ENCODE peak calls at places on chromosome 19, in eight cellular contexts. I, R, C, K, B, Z, G and J are unnamed samples. For H3K9me3, the result is how much of the 10 kb centered on the place peaks cover.

GRCh38 chr19:38556521-38557174 is 61.1 kb downstream of the MAP4K1 start:
- DNase-seq in I (no peak), R (no peak), C (no peak), K (no peak), B (peak), Z (no peak), G (peak), J (no peak)

GRCh38 chr19:55027472-55028337 is 10.4 kb downstream of the GP6 start:
- DNase-seq in I (no peak), R (no peak), C (no peak), K (no peak), B (no peak), Z (no peak), G (peak), J (no peak)

GRCh38 chr19:38370299-38370698 is 4.1 kb upstream of the PSMD8 start:
- DNase-seq in I (no peak), R (no peak), C (no peak), K (no peak), B (no peak), Z (no peak), G (no peak), J (no peak)

GRCh38 chr19:48636859-48637448 is at the start of gene DBP:
- DNase-seq in I (no peak), R (no peak), C (peak), K (no peak), B (peak), Z (peak), G (peak), J (peak)

GRCh38 chr19:48962849-48963165 is 2.3 kb upstream of the FTL start:
- DNase-seq in I (no peak), R (no peak), C (no peak), K (no peak), B (no peak), Z (peak), G (no peak), J (no peak)

GRCh38 chr19:18339703-18340102 is 695 bp upstream of the PGPEP1 start:
- DNase-seq in I (no peak), R (no peak), C (no peak), K (peak), B (no peak), Z (peak), G (peak), J (no peak)

GRCh38 chr19:12995596-12996541 is 594 bp downstream of the NFIX start:
- DNase-seq in I (no peak), R (no peak), C (no peak), K (no peak), B (no peak), Z (no peak), G (peak), J (no peak)

GRCh38 chr19:3695124-3695733 is 5.0 kb downstream of the PIP5K1C start:
- DNase-seq in I (no peak), R (no peak), C (no peak), K (no peak), B (no peak), Z (peak), G (no peak), J (no peak)

GRCh38 chr19:2726904-2727639 is 5.9 kb upstream of the DIRAS1 start:
- DNase-seq in I (no peak), R (no peak), C (peak), K (no peak), B (no peak), Z (no peak), G (peak), J (no peak)

GRCh38 chr19:34336781-34337271 is 28.2 kb upstream of the GPI start:
- DNase-seq in I (no peak), R (no peak), C (peak), K (peak), B (no peak), Z (no peak), G (peak), J (no peak)

GRCh38 chr19:16869331-16869972 is 19.3 kb upstream of the F2RL3 start:
- DNase-seq in I (no peak), R (no peak), C (no peak), K (no peak), B (peak), Z (no peak), G (no peak), J (no peak)

GRCh38 chr19:47402504-47402903 is 16.8 kb downstream of the MEIS3 start:
- DNase-seq in I (no peak), R (no peak), C (no peak), K (no peak), B (peak), Z (peak), G (no peak), J (no peak)

GRCh38 chr19:14059093-14059480 is 2.8 kb downstream of the PALM3 start:
- DNase-seq in I (peak), R (no peak), C (peak), K (no peak), B (no peak), Z (peak), G (no peak), J (peak)

GRCh38 chr19:34253711-34254551 is 423 bp upstream of the GARRE1 start:
- DNase-seq in I (peak), R (no peak), C (peak), K (no peak), B (peak), Z (peak), G (peak), J (peak)

GRCh38 chr19:44961821-44962220 is 6.6 kb downstream of the CLPTM1 start:
- DNase-seq in I (no peak), R (no peak), C (no peak), K (no peak), B (no peak), Z (no peak), G (no peak), J (no peak)

GRCh38 chr19:33290082-33290815 is 12.1 kb downstream of the CEBPA start:
- DNase-seq in I (no peak), R (no peak), C (no peak), K (no peak), B (peak), Z (no peak), G (no peak), J (no peak)

GRCh38 chr19:13844130-13844631 is 32.8 kb upstream of the NANOS3 start:
- DNase-seq in I (no peak), R (no peak), C (no peak), K (no peak), B (no peak), Z (no peak), G (peak), J (no peak)

GRCh38 chr19:32675720-32676185 is at the start of gene RGS9BP:
- DNase-seq in I (peak), R (peak), C (peak), K (peak), B (peak), Z (peak), G (peak), J (peak)

GRCh38 chr19:7850429-7850819 is 20.4 kb downstream of the EVI5L start:
- DNase-seq in I (no peak), R (no peak), C (peak), K (no peak), B (no peak), Z (no peak), G (no peak), J (no peak)

GRCh38 chr19:33219261-33219812 is 6.3 kb downstream of the SLC7A10 start:
- DNase-seq in I (no peak), R (no peak), C (no peak), K (no peak), B (peak), Z (peak), G (no peak), J (no peak)

GRCh38 chr19:6773323-6773931 is 919 bp downstream of the VAV1 start:
- DNase-seq in I (peak), R (no peak), C (no peak), K (peak), B (peak), Z (peak), G (no peak), J (peak)

GRCh38 chr19:2207991-2208860 is 27.9 kb downstream of the PLEKHJ1 start:
- DNase-seq in I (no peak), R (no peak), C (peak), K (no peak), B (no peak), Z (peak), G (peak), J (no peak)

GRCh38 chr19:29810504-29810871 is 1.3 kb upstream of the CCNE1 start:
- DNase-seq in I (no peak), R (no peak), C (peak), K (no peak), B (peak), Z (no peak), G (peak), J (no peak)

GRCh38 chr19:19911150-19911549 is 10.4 kb downstream of the ZNF93 start:
- DNase-seq in I (no peak), R (no peak), C (no peak), K (no peak), B (no peak), Z (no peak), G (peak), J (no peak)

GRCh38 chr19:33641261-33641660 is 19.5 kb downstream of the CHST8 start:
- DNase-seq in I (no peak), R (no peak), C (no peak), K (no peak), B (no peak), Z (no peak), G (no peak), J (no peak)

GRCh38 chr19:55652311-55653078 is 2.3 kb upstream of the U2AF2 start:
- DNase-seq in I (no peak), R (no peak), C (no peak), K (no peak), B (peak), Z (peak), G (no peak), J (no peak)

GRCh38 chr19:45076029-45076850 is at the start of gene ZNF296:
- DNase-seq in I (peak), R (no peak), C (peak), K (peak), B (peak), Z (peak), G (peak), J (peak)

GRCh38 chr19:2371656-2372055 is 11.6 kb downstream of the TMPRSS9 start:
- DNase-seq in I (no peak), R (no peak), C (no peak), K (no peak), B (peak), Z (no peak), G (peak), J (no peak)

GRCh38 chr19:33040994-33041827 is 23.5 kb downstream of the RHPN2 start:
- DNase-seq in I (no peak), R (no peak), C (no peak), K (no peak), B (no peak), Z (no peak), G (peak), J (no peak)

GRCh38 chr19:53328967-53329366 is 4.6 kb upstream of the ZNF845 start:
- DNase-seq in I (no peak), R (no peak), C (no peak), K (no peak), B (no peak), Z (peak), G (peak), J (no peak)
- H3K9me3 ChIP-seq in I (under half), R (under half), C (under half), K (under half), B (half or more), Z (under half), G (under half), J (under half)

GRCh38 chr19:9348253-9348652 is 14.6 kb upstream of the ZNF177 start:
- DNase-seq in I (no peak), R (no peak), C (no peak), K (no peak), B (no peak), Z (no peak), G (no peak), J (no peak)

GRCh38 chr19:9353011-9353410 is 9.8 kb upstream of the ZNF177 start:
- DNase-seq in I (no peak), R (no peak), C (no peak), K (no peak), B (no peak), Z (no peak), G (no peak), J (no peak)

GRCh38 chr19:9352505-9352904 is 10.3 kb upstream of the ZNF177 start:
- DNase-seq in I (no peak), R (no peak), C (no peak), K (no peak), B (no peak), Z (no peak), G (no peak), J (no peak)

GRCh38 chr19:9345005-9345404 is 17.8 kb upstream of the ZNF177 start:
- DNase-seq in I (no peak), R (no peak), C (no peak), K (no peak), B (no peak), Z (no peak), G (no peak), J (no peak)

GRCh38 chr19:9348671-9349070 is 14.1 kb upstream of the ZNF177 start:
- DNase-seq in I (no peak), R (no peak), C (no peak), K (no peak), B (peak), Z (no peak), G (no peak), J (no peak)
- H3K9me3 ChIP-seq in I (half or more), R (half or more), C (under half), K (under half), B (half or more), Z (half or more), G (under half), J (under half)

GRCh38 chr19:51305479-51305878 is 6.0 kb upstream of the IGLON5 start:
- DNase-seq in I (no peak), R (no peak), C (no peak), K (no peak), B (no peak), Z (no peak), G (no peak), J (no peak)
- H3K9me3 ChIP-seq in I (under half), R (under half), C (under half), K (under half), B (half or more), Z (under half), G (under half), J (under half)

GRCh38 chr19:31018951-31019350 is 330.3 kb downstream of the TSHZ3 start:
- DNase-seq in I (no peak), R (no peak), C (no peak), K (no peak), B (no peak), Z (no peak), G (no peak), J (no peak)
- H3K9me3 ChIP-seq in I (under half), R (under half), C (under half), K (under half), B (under half), Z (under half), G (under half), J (under half)

GRCh38 chr19:58212336-58213074 is 16.2 kb upstream of the ZNF544 start:
- DNase-seq in I (no peak), R (no peak), C (no peak), K (no peak), B (no peak), Z (no peak), G (peak), J (no peak)
- H3K9me3 ChIP-seq in I (half or more), R (half or more), C (under half), K (under half), B (half or more), Z (half or more), G (under half), J (under half)

DNA sequence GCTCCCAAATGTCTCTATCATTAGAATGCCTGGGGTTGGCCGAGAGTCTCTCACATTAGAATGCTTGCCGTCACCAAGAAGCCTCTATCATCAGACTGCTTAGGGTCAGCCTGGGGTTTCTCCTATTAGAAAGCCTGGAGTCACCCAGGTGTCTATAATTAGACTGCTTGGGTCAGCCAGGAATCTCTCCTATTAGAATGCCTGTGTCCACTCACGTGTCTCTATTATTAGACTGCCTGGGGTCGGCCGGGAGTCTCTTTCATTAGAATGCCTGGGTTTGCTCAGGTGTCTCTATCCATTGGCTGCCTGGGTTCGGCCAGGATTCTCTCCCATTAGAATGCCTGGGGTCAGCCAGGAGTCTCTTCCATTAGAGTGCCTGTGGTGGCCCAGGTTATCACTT is 1453.1 kb downstream of the UQCRFS1 start:
- DNase-seq in I (no peak), R (no peak), C (peak), K (no peak), B (no peak), Z (no peak), G (no peak), J (no peak)
- H3K9me3 ChIP-seq in I (under half), R (under half), C (under half), K (under half), B (half or more), Z (under half), G (under half), J (under half)

GRCh38 chr19:36392916-36393673 is 14.1 kb upstream of the ZFP14 start:
- DNase-seq in I (no peak), R (no peak), C (no peak), K (no peak), B (no peak), Z (no peak), G (no peak), J (no peak)
- H3K9me3 ChIP-seq in I (half or more), R (half or more), C (under half), K (under half), B (half or more), Z (half or more), G (under half), J (under half)

DNA sequence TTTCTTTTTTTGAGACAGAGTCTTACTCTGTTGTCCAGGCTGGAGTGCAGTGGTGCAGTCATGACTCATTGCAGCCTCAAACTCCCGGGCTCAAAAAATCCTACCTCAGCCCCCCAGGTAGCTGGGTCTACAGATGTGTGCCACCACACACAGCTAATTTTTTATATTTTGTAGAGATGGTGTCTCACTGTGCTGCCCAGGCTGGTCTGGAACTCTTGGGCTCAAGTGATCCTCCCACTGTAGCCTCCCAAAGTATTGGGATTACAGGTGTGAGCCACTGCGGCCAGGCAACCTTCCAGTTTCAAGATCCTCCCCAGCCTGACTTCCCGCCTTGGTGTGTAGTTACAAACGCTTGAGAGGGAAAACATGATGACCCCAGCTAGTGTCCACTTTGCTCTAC is 22.2 kb downstream of the CNFN start:
- DNase-seq in I (no peak), R (no peak), C (no peak), K (no peak), B (no peak), Z (no peak), G (no peak), J (no peak)
- H3K9me3 ChIP-seq in I (under half), R (under half), C (under half), K (under half), B (under half), Z (under half), G (under half), J (under half)

GRCh38 chr19:36819130-36819630 is 19.0 kb downstream of the ZNF790 start:
- DNase-seq in I (no peak), R (no peak), C (no peak), K (no peak), B (no peak), Z (no peak), G (peak), J (no peak)
- H3K9me3 ChIP-seq in I (half or more), R (half or more), C (under half), K (under half), B (half or more), Z (half or more), G (under half), J (under half)